ENCODE peak calls at places on chromosomes 2 and 18, in ten cellular contexts. X, J, K, G, Z, Y, U, B, V and W are unnamed samples.

GRCh38 chr2:207202645-207203044 is 36.9 kb upstream of the KLF7 start:
- DNase-seq in X (no peak), J (peak), K (peak), G (no peak), Z (peak), Y (no peak), U (no peak), B (no peak), V (peak), W (no peak)

GRCh38 chr2:140863713-140864112 is 1267.1 kb downstream of the LRP1B start:
- DNase-seq in X (no peak), J (peak), K (peak), G (no peak), Z (peak), Y (no peak), U (no peak), B (peak), V (peak), W (peak)

GRCh38 chr2:234986346-234986745 is 34.5 kb downstream of the SH3BP4 start:
- DNase-seq in X (no peak), J (no peak), K (no peak), G (no peak), Z (no peak), Y (no peak), U (no peak), B (no peak), V (no peak), W (no peak)

GRCh38 chr2:107584577-107584976 is 242.1 kb upstream of the RGPD4 start:
- DNase-seq in X (no peak), J (no peak), K (peak), G (no peak), Z (peak), Y (no peak), U (no peak), B (no peak), V (peak), W (no peak)

GRCh38 chr2:165082479-165082878 is 121.4 kb downstream of the SCN3A start:
- DNase-seq in X (no peak), J (no peak), K (no peak), G (no peak), Z (no peak), Y (no peak), U (no peak), B (no peak), V (no peak), W (no peak)

GRCh38 chr2:18047114-18047695 is 168.7 kb downstream of the KCNS3 start:
- DNase-seq in X (no peak), J (no peak), K (peak), G (no peak), Z (peak), Y (no peak), U (no peak), B (no peak), V (no peak), W (no peak)

GRCh38 chr2:45382744-45383143 is 228.3 kb downstream of the SRBD1 start:
- DNase-seq in X (no peak), J (no peak), K (peak), G (no peak), Z (peak), Y (no peak), U (no peak), B (no peak), V (peak), W (no peak)

GRCh38 chr2:239970004-239970623 is 55.0 kb downstream of the NDUFA10 start:
- DNase-seq in X (no peak), J (no peak), K (no peak), G (no peak), Z (no peak), Y (no peak), U (no peak), B (no peak), V (no peak), W (no peak)

GRCh38 chr18:42614619-42615293 is 500.7 kb downstream of the RIT2 start:
- DNase-seq in X (no peak), J (no peak), K (peak), G (no peak), Z (peak), Y (no peak), U (no peak), B (no peak), V (no peak), W (no peak)

GRCh38 chr18:11859282-11859797 is 8.1 kb downstream of the CHMP1B start:
- DNase-seq in X (no peak), J (no peak), K (no peak), G (no peak), Z (no peak), Y (no peak), U (no peak), B (no peak), V (no peak), W (no peak)

GRCh38 chr2:200397785-200398184 is 91.3 kb downstream of the SPATS2L start:
- DNase-seq in X (no peak), J (no peak), K (peak), G (no peak), Z (peak), Y (no peak), U (no peak), B (no peak), V (peak), W (no peak)

GRCh38 chr18:36095936-36096519 is 28.7 kb upstream of the RPRD1A start:
- DNase-seq in X (no peak), J (peak), K (peak), G (no peak), Z (peak), Y (no peak), U (no peak), B (peak), V (peak), W (peak)

GRCh38 chr2:46329803-46330775 is 32.9 kb downstream of the EPAS1 start:
- DNase-seq in X (no peak), J (no peak), K (peak), G (no peak), Z (peak), Y (no peak), U (no peak), B (peak), V (peak), W (peak)

GRCh38 chr2:108905176-108905575 is 83.8 kb downstream of the EDAR start:
- DNase-seq in X (no peak), J (peak), K (no peak), G (no peak), Z (no peak), Y (peak), U (no peak), B (no peak), V (no peak), W (no peak)

GRCh38 chr2:69945900-69946299 is 15.5 kb downstream of the ASPRV1 start:
- DNase-seq in X (no peak), J (no peak), K (no peak), G (no peak), Z (no peak), Y (no peak), U (no peak), B (no peak), V (no peak), W (no peak)

GRCh38 chr18:46273861-46274260 is 169.7 kb downstream of the HAUS1 start:
- DNase-seq in X (no peak), J (no peak), K (no peak), G (no peak), Z (no peak), Y (no peak), U (peak), B (no peak), V (no peak), W (no peak)

GRCh38 chr2:4653989-4654388 is 950.6 kb downstream of the DCDC2C start:
- DNase-seq in X (no peak), J (no peak), K (no peak), G (no peak), Z (no peak), Y (no peak), U (no peak), B (no peak), V (no peak), W (no peak)

GRCh38 chr18:63102941-63103744 is 216.4 kb downstream of the BCL2 start:
- DNase-seq in X (no peak), J (no peak), K (no peak), G (no peak), Z (no peak), Y (no peak), U (no peak), B (no peak), V (no peak), W (no peak)

GRCh38 chr2:189249901-189250300 is 70.3 kb upstream of the COL5A2 start:
- DNase-seq in X (no peak), J (peak), K (no peak), G (no peak), Z (peak), Y (peak), U (no peak), B (no peak), V (no peak), W (no peak)

GRCh38 chr18:36592282-36592681 is 236.5 kb downstream of the TPGS2 start:
- DNase-seq in X (no peak), J (no peak), K (peak), G (no peak), Z (peak), Y (no peak), U (no peak), B (no peak), V (no peak), W (no peak)

GRCh38 chr2:205864511-205864910 is 182.2 kb downstream of the NRP2 start:
- DNase-seq in X (no peak), J (no peak), K (peak), G (no peak), Z (peak), Y (no peak), U (no peak), B (no peak), V (peak), W (no peak)

GRCh38 chr2:142724713-142725349 is 152.6 kb upstream of the KYNU start:
- DNase-seq in X (no peak), J (no peak), K (no peak), G (no peak), Z (no peak), Y (no peak), U (no peak), B (no peak), V (no peak), W (no peak)

GRCh38 chr18:47288741-47289140 is 37.3 kb upstream of the SKOR2 start:
- DNase-seq in X (no peak), J (no peak), K (no peak), G (no peak), Z (no peak), Y (no peak), U (no peak), B (no peak), V (no peak), W (no peak)

GRCh38 chr2:203720011-203720410 is 13.6 kb downstream of the CD28 start:
- DNase-seq in X (no peak), J (no peak), K (no peak), G (peak), Z (no peak), Y (no peak), U (no peak), B (no peak), V (no peak), W (no peak)

GRCh38 chr18:79508565-79509535 is 113.1 kb downstream of the NFATC1 start:
- DNase-seq in X (no peak), J (no peak), K (no peak), G (no peak), Z (no peak), Y (no peak), U (peak), B (no peak), V (no peak), W (no peak)

GRCh38 chr18:26546875-26547301 is 1.5 kb downstream of the KCTD1 start:
- DNase-seq in X (no peak), J (peak), K (no peak), G (no peak), Z (peak), Y (no peak), U (no peak), B (no peak), V (no peak), W (no peak)

GRCh38 chr18:13606589-13607254 is 119.6 kb downstream of the FAM210A start:
- DNase-seq in X (no peak), J (no peak), K (no peak), G (no peak), Z (no peak), Y (no peak), U (no peak), B (no peak), V (no peak), W (no peak)

GRCh38 chr2:11631462-11631861 is 38.5 kb downstream of the NTSR2 start:
- DNase-seq in X (no peak), J (no peak), K (no peak), G (no peak), Z (no peak), Y (no peak), U (no peak), B (no peak), V (no peak), W (no peak)

GRCh38 chr2:222819722-222820333 is 41.0 kb upstream of the ACSL3 start:
- DNase-seq in X (no peak), J (no peak), K (peak), G (no peak), Z (peak), Y (no peak), U (no peak), B (peak), V (peak), W (no peak)

GRCh38 chr2:135121016-135121657 is 69.0 kb downstream of the RAB3GAP1 start:
- DNase-seq in X (no peak), J (no peak), K (no peak), G (no peak), Z (no peak), Y (no peak), U (no peak), B (no peak), V (no peak), W (peak)

GRCh38 chr2:190283783-190284182 is 35.8 kb downstream of the HIBCH start:
- DNase-seq in X (no peak), J (no peak), K (peak), G (no peak), Z (peak), Y (no peak), U (no peak), B (peak), V (peak), W (no peak)

GRCh38 chr2:195587966-195588365 is 69.1 kb upstream of the SLC39A10 start:
- DNase-seq in X (no peak), J (no peak), K (no peak), G (no peak), Z (no peak), Y (no peak), U (no peak), B (no peak), V (no peak), W (no peak)

GRCh38 chr18:11320981-11321380 is 171.6 kb upstream of the PIEZO2 start:
- DNase-seq in X (no peak), J (no peak), K (peak), G (no peak), Z (peak), Y (no peak), U (no peak), B (peak), V (peak), W (no peak)

GRCh38 chr2:198293281-198293680 is 488.9 kb downstream of the PLCL1 start:
- DNase-seq in X (no peak), J (no peak), K (no peak), G (no peak), Z (no peak), Y (no peak), U (no peak), B (no peak), V (no peak), W (no peak)

DNA sequence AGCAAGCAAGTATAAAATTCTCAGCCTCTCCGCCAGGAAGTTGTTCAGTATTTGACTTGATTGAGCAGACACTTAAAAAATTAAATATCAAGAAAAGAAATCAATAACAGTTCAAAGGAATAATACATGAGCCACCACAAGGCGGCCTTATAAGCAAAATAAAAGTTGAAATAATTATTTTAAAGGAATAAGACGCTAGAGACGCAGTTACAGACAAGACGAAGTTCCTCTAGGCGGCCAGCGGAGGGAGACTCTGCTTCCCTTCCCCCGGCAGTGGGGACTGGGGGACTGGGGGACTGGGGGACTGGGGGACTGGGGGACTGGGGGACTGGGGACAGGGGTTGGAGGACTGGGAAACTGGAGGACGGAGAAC is 524 bp downstream of the CCDC178 start:
- DNase-seq in X (no peak), J (peak), K (peak), G (no peak), Z (peak), Y (peak), U (peak), B (no peak), V (peak), W (peak)
- H3K4me3 ChIP-seq in X (peak), J (no peak), K (peak), G (no peak), Z (peak), Y (peak), U (peak), B (no peak), V (peak), W (peak)

GRCh38 chr2:226487573-226487972 is 312.0 kb downstream of the IRS1 start:
- DNase-seq in X (no peak), J (no peak), K (peak), G (no peak), Z (peak), Y (no peak), U (no peak), B (no peak), V (no peak), W (no peak)
- TF ChIP-seq CTCF in X (no peak), J (no peak), K (no peak), G (no peak), Z (no peak), Y (no peak), U (no peak), B (no peak), V (no peak), W (no peak)

DNA sequence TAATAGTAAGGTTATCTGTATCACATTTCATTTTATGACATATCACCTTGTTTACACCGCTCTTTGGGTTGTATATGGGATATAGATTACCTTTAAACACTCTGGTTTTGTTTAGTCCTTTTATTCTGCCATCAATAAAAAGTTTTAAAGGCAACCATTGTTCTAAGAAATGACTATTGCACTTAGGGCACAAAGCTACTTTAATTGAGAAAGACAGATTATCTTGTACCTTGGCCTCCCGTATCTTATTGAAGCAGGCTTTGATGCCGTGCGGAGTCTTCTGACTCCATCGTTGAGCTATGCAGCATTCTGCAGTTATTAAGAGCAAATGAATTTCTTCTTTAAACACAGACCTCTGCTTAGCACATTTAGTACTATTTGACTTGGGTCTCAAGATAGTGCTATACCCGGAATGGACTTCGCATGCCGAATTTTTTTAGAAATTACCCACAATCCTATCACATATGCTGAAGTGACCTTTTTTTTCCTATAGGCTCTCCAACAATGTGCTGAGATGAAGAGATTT is 16.7 kb downstream of the PKDCC start:
- DNase-seq in X (no peak), J (peak), K (peak), G (no peak), Z (peak), Y (no peak), U (peak), B (no peak), V (peak), W (no peak)
- H3K4me3 ChIP-seq in X (no peak), J (no peak), K (no peak), G (no peak), Z (peak), Y (no peak), U (no peak), B (no peak), V (no peak), W (no peak)

GRCh38 chr2:19676770-19677169 is 225.0 kb downstream of the TTC32 start:
- DNase-seq in X (no peak), J (no peak), K (no peak), G (no peak), Z (no peak), Y (no peak), U (no peak), B (no peak), V (no peak), W (no peak)
- TF ChIP-seq CTCF in X (no peak), J (no peak), K (no peak), G (no peak), Z (no peak), Y (no peak), U (no peak), B (no peak), V (no peak), W (no peak)

DNA sequence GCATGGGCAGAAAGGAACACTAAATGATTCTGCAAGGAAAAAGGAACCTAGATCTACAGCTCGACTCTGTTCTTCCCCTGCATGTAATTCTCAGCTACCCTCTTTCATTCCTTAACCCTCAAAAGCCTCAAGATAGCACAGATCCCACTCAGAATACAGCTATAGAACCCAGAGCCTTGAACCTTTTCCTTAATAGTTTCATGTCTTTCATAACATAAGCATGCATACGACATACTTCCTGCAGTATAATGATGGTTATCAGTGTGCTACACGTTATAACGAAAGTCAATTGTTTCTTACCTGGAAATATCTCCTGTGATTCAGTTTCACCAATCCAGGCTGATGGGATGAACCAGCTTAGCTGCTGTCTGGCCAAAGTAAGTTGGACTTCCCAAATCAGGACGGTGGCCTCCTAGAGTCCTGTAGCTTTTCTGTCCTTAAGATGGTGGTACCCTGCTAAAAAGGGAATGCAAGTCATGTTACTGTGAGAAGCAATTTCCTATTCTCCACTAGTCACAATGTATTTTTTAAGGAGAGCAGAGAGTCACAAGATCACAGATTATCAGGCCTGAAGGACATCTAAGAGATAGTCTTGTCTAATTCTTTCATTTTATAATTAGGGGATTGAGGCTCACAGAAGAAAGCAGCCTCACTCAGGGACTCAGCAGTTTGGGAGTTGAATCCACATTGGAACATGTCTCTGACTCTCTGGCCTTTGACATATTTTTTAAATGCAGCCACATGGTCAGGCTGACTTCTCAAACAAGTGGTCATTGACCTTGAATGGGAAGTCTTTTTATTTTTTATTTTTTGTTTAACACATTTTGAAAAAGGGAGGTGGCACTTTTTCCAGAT is 41.8 kb downstream of the CYRIA start:
- DNase-seq in X (no peak), J (no peak), K (no peak), G (no peak), Z (no peak), Y (no peak), U (no peak), B (no peak), V (no peak), W (no peak)
- H3K4me3 ChIP-seq in X (no peak), J (no peak), K (no peak), G (no peak), Z (no peak), Y (no peak), U (no peak), B (no peak), V (no peak), W (no peak)